ENCODE peak calls at places on chromosomes 4 and X, in four cellular contexts. P is GM23338, T is Panc1, Y is K562. R is an unnamed sample.

GRCh38 chr4:112410364-112410763 is 105.6 kb downstream of the NEUROG2 start:
- ATAC-seq in P (no peak), T (no peak), Y (no peak), R (no peak)

GRCh38 chr4:52573551-52573950 is 85.5 kb downstream of the USP46 start:
- ATAC-seq in P (no peak), T (no peak), Y (no peak), R (no peak)

GRCh38 chrX:7069556-7069955 is 78.0 kb upstream of the STS start:
- ATAC-seq in P (no peak), T (no peak), Y (no peak), R (no peak)

GRCh38 chrX:10121787-10122186 is 35.0 kb upstream of the CLCN4 start:
- ATAC-seq in P (no peak), T (no peak), Y (no peak), R (no peak)

GRCh38 chrX:68684291-68684918 is 36.9 kb downstream of the STARD8 start:
- ATAC-seq in P (peak; percentile 16), T (no peak), Y (peak; percentile 32), R (peak; percentile 51)

GRCh38 chrX:115449742-115450141 is 111.2 kb upstream of the PLS3 start:
- ATAC-seq in P (no peak), T (no peak), Y (no peak), R (no peak)

GRCh38 chrX:128884430-128884829 is 638.9 kb downstream of the SMARCA1 start:
- ATAC-seq in P (no peak), T (no peak), Y (no peak), R (no peak)

GRCh38 chr4:150999091-150999490 is 16.0 kb downstream of the LRBA start:
- ATAC-seq in P (no peak), T (no peak), Y (no peak), R (no peak)

GRCh38 chrX:19382500-19383145 is 38.9 kb downstream of the PDHA1 start:
- ATAC-seq in P (peak; percentile 96), T (peak; percentile 81), Y (peak; percentile 99), R (no peak)

GRCh38 chr4:168691621-168692376 is 194.9 kb downstream of the PALLD start:
- ATAC-seq in P (no peak), T (no peak), Y (no peak), R (no peak)

GRCh38 chr4:165506780-165507305 is 128.0 kb downstream of the CPE start:
- ATAC-seq in P (no peak), T (no peak), Y (no peak), R (peak; percentile 31)

DNA sequence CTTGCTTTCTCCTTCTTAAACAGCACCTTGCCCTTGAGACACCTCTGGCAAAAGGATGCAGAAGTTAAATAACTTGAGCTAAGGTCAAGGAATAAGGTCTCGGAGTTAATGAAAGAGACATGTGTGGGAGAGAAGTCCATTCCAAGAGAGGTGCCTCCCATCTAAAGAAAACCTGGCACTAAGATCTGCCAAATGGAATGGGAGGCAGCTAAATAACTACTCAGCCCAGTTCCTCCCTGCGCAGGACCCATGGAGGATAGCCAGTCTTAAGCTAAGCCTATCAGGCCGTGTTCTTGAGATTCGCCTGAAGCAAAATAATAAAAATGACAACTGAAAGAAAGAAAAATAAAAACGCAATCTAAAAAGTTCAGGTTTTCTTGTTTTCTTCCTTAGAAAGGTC is 20.7 kb upstream of the ELF4 start:
- ATAC-seq in P (no peak), T (no peak), Y (no peak), R (no peak)
- H3K4me1 ChIP-seq in P (no peaks in the 10 kb centered on the region), T (no peaks in the 10 kb centered on the region), Y (peaks cover under 1% of the 10 kb centered on the region), R (no peaks in the 10 kb centered on the region)

GRCh38 chr4:78091534-78091933 is 34.4 kb downstream of the FRAS1 start:
- ATAC-seq in P (no peak), T (no peak), Y (no peak), R (no peak)

DNA sequence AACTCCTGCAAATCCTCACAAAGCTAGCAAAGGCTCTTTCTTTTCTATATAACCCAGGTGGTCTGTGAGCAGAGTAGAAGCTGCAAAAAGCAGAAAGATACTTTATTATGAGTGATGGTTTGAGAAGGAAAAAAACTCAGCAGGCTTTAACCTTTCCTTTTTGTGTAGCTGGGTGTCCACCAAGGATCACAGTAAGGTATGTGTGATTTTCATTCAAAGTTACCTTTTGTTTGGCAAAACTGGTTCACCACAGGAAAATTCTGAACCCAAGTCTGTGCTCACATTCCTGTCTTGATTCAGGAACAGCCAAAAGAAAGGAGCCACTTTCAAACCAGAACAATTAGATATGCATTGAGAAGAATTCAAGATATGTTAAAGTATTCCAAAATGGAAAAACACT is 35.7 kb downstream of the FRAS1 start:
- ATAC-seq in P (peak; percentile 86), T (no peak), Y (no peak), R (no peak)
- TF ChIP-seq POLR2AphosphoS5 in P (no peak), T (no peak), Y (no peak), R (no peak)

GRCh38 chrX:130179170-130179569 is 7.4 kb downstream of the RAB33A start:
- ATAC-seq in P (no peak), T (no peak), Y (peak; percentile 33), R (no peak)

GRCh38 chrX:130176942-130177341 is 5.2 kb downstream of the RAB33A start:
- ATAC-seq in P (no peak), T (no peak), Y (no peak), R (no peak)

GRCh38 chrX:130174051-130174704 is 2.4 kb downstream of the RAB33A start:
- ATAC-seq in P (no peak), T (no peak), Y (peak; percentile 36), R (peak; percentile 82)

GRCh38 chrX:130174937-130175336 is 3.2 kb downstream of the RAB33A start:
- ATAC-seq in P (no peak), T (no peak), Y (no peak), R (no peak)

GRCh38 chrX:130176354-130176776 is 4.6 kb downstream of the RAB33A start:
- ATAC-seq in P (no peak), T (no peak), Y (no peak), R (no peak)
- H3K27me3 ChIP-seq in P (peaks cover 13% of the 10 kb centered on the region), T (no peaks in the 10 kb centered on the region), Y (no peaks in the 10 kb centered on the region), R (no peaks in the 10 kb centered on the region)

DNA sequence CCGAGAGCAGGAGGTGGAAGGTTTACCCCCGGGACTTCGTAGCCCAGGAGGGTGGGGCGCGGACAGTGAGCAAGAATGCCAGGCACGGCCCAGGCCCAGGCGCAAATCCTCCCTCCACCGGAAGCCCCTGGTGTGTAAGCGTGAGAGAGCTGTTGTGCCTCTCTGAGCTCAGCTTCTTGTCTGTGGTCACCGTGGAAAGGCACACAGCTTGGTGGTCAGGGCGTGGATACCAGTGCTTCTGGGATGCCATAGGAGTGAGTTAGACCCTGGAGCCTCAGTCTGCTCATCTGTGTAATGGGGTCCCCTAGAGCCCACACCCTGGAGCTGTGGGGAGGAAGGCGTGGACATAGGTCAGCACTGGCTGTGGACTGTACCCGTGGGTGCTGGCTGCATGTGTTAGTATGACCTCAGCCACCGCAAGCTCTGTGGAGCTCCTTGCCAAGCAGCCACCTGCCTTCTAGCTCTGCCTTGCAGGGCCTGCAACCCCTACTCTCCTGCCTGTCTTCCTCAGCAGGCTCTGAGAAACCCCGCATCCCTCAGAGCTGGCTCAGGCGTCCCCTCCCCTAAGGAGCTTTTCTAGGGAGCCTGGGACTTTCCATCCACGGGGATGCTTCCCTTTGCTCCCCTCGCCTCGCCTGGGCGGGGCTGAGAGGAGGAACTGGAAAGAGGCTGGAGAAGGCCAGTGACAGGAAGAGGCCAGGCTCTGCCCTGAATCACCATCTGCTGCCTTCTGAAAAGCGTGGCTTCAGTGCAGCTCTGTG is 28.0 kb upstream of the AFAP1 start:
- ATAC-seq in P (no peak), T (peak; percentile 6), Y (no peak), R (no peak)
- H3K4me1 ChIP-seq in P (peaks cover 8% of the 10 kb centered on the region), T (peaks cover 84% of the 10 kb centered on the region), Y (no peaks in the 10 kb centered on the region), R (no peaks in the 10 kb centered on the region)

GRCh38 chr4:76547167-76547760 is 112.2 kb downstream of the SHROOM3 start:
- ATAC-seq in P (no peak), T (peak; percentile 51), Y (no peak), R (peak; percentile 19)
- TF ChIP-seq POLR2AphosphoS5 in P (no peak), T (no peak), Y (no peak), R (no peak)

GRCh38 chr4:76692761-76693160 is 205.2 kb downstream of the SOWAHB start:
- ATAC-seq in P (no peak), T (no peak), Y (no peak), R (no peak)
- H3K27me3 ChIP-seq in P (peaks cover 7% of the 10 kb centered on the region), T (peaks cover 2% of the 10 kb centered on the region), Y (peaks cover 6% of the 10 kb centered on the region), R (no peaks in the 10 kb centered on the region)

DNA sequence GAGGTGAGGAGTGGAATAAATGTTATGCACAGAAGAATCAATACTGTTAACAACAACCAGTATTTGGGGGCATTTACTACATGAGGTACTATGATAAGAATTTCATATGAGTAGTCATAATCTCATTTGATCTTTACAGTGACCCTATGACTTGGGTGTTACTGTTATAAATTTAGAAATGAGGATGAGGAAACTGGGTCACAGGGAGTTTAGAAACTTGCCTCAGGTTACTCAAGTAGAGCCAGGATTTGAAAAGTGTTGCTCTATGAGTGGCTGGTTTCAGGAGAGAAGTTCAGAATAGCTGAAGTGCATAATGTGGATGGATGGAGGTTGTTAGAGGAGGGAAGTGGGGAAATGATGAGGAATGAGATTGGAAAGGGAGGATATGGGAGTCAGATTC is 16.6 kb upstream of the DDIT4L start:
- ATAC-seq in P (no peak), T (no peak), Y (no peak), R (no peak)
- H3K4me1 ChIP-seq in P (no peaks in the 10 kb centered on the region), T (no peaks in the 10 kb centered on the region), Y (no peaks in the 10 kb centered on the region), R (no peaks in the 10 kb centered on the region)

R was measured in gastroesophageal sphincter.